ENCODE peak calls at places on chromosomes 6 and 20, in four cellular contexts. One of them, this sample, is unnamed.

GRCh38 chr6:152673233-152673632 is 24.5 kb upstream of the MYCT1 start:
- DNase-seq in GM20000: no peak
- DNase-seq in ascending aorta: no peak
- DNase-seq in breast epithelium: no peak
- DNase-seq in this sample: no peak

GRCh38 chr20:53829086-53829703 is 235.6 kb upstream of the ZNF217 start:
- DNase-seq in GM20000: no peak
- DNase-seq in breast epithelium: no peak
- DNase-seq in ascending aorta: no peak
- DNase-seq in this sample: no peak

GRCh38 chr20:35263609-35264223 is 14.2 kb downstream of the MMP24OS start:
- DNase-seq in breast epithelium: peak; percentile 56
- DNase-seq in GM20000: no peak
- DNase-seq in ascending aorta: no peak
- DNase-seq in this sample: no peak

GRCh38 chr6:29861521-29862255 is 34.1 kb downstream of the HLA-G start:
- DNase-seq in ascending aorta: no peak
- DNase-seq in breast epithelium: no peak
- DNase-seq in GM20000: no peak
- DNase-seq in this sample: no peak

GRCh38 chr6:11110921-11111768 is at the start of gene ERVFRD-1:
- DNase-seq in ascending aorta: no peak
- DNase-seq in GM20000: no peak
- DNase-seq in breast epithelium: no peak
- DNase-seq in this sample: peak; percentile 63

GRCh38 chr20:19015890-19016465 is 196.5 kb upstream of the SLC24A3 start:
- DNase-seq in breast epithelium: no peak
- DNase-seq in GM20000: no peak
- DNase-seq in ascending aorta: no peak
- DNase-seq in this sample: peak; percentile 56

GRCh38 chr6:30485236-30485635 is 4.1 kb upstream of the HLA-E start:
- DNase-seq in GM20000: no peak
- DNase-seq in ascending aorta: no peak
- DNase-seq in breast epithelium: no peak
- DNase-seq in this sample: no peak

GRCh38 chr20:35621560-35621946 is 5.9 kb downstream of the SPAG4 start:
- DNase-seq in GM20000: no peak
- DNase-seq in ascending aorta: no peak
- DNase-seq in breast epithelium: no peak
- DNase-seq in this sample: no peak

GRCh38 chr6:42402184-42402583 is 49.5 kb downstream of the TRERF1 start:
- DNase-seq in GM20000: peak; percentile 54
- DNase-seq in breast epithelium: no peak
- DNase-seq in ascending aorta: no peak
- DNase-seq in this sample: no peak

GRCh38 chr6:30767944-30768301 is 23.6 kb upstream of the IER3 start:
- DNase-seq in ascending aorta: no peak
- DNase-seq in GM20000: no peak
- DNase-seq in breast epithelium: no peak
- DNase-seq in this sample: no peak

GRCh38 chr6:40845588-40845987 is 193.4 kb downstream of the UNC5CL start:
- DNase-seq in GM20000: peak; percentile 23
- DNase-seq in breast epithelium: no peak
- DNase-seq in ascending aorta: no peak
- DNase-seq in this sample: no peak

GRCh38 chr6:44217332-44218143 is 812 bp downstream of the MYMX start:
- DNase-seq in breast epithelium: peak; percentile 55
- DNase-seq in GM20000: peak; percentile 8
- DNase-seq in ascending aorta: peak; percentile 46
- DNase-seq in this sample: no peak

GRCh38 chr6:147331401-147331800 is 127.2 kb downstream of the STXBP5 start:
- DNase-seq in ascending aorta: no peak
- DNase-seq in breast epithelium: no peak
- DNase-seq in GM20000: no peak
- DNase-seq in this sample: no peak

GRCh38 chr6:14108571-14109410 is 8.8 kb upstream of the CD83 start:
- DNase-seq in GM20000: peak; percentile 73
- DNase-seq in ascending aorta: no peak
- DNase-seq in breast epithelium: no peak
- DNase-seq in this sample: no peak

GRCh38 chr6:158506577-158506976 is 53.3 kb upstream of the TMEM181 start:
- DNase-seq in GM20000: no peak
- DNase-seq in breast epithelium: no peak
- DNase-seq in ascending aorta: no peak
- DNase-seq in this sample: no peak

GRCh38 chr6:3031857-3032256 is 32.2 kb downstream of the NQO2 start:
- DNase-seq in ascending aorta: no peak
- DNase-seq in breast epithelium: no peak
- DNase-seq in GM20000: no peak
- DNase-seq in this sample: no peak

GRCh38 chr6:35051393-35051792 is 89.7 kb downstream of the TCP11 start:
- DNase-seq in breast epithelium: no peak
- DNase-seq in GM20000: no peak
- DNase-seq in ascending aorta: no peak
- DNase-seq in this sample: no peak

GRCh38 chr6:140319209-140319608 is 944.8 kb upstream of the CITED2 start:
- DNase-seq in GM20000: peak; percentile 10
- DNase-seq in breast epithelium: no peak
- DNase-seq in ascending aorta: no peak
- DNase-seq in this sample: no peak

GRCh38 chr20:54140927-54141566 is 32.7 kb downstream of the CYP24A1 start:
- DNase-seq in breast epithelium: no peak
- DNase-seq in GM20000: no peak
- DNase-seq in ascending aorta: no peak
- DNase-seq in this sample: no peak

GRCh38 chr6:161265975-161266374 is 7.9 kb downstream of the AGPAT4 start:
- DNase-seq in GM20000: no peak
- DNase-seq in breast epithelium: no peak
- DNase-seq in ascending aorta: no peak
- DNase-seq in this sample: no peak

GRCh38 chr6:50591135-50591534 is 122.2 kb upstream of the TFAP2D start:
- DNase-seq in breast epithelium: no peak
- DNase-seq in ascending aorta: no peak
- DNase-seq in GM20000: no peak
- DNase-seq in this sample: no peak

GRCh38 chr6:246349-246748 is 45.9 kb upstream of the DUSP22 start:
- DNase-seq in breast epithelium: no peak
- DNase-seq in ascending aorta: no peak
- DNase-seq in GM20000: no peak
- DNase-seq in this sample: no peak

GRCh38 chr20:50758992-50759391 is 27.6 kb downstream of the PARD6B start:
- DNase-seq in breast epithelium: peak; percentile 14
- DNase-seq in GM20000: no peak
- DNase-seq in ascending aorta: no peak
- DNase-seq in this sample: peak; percentile 68

GRCh38 chr6:129089357-129089756 is 206.4 kb downstream of the LAMA2 start:
- DNase-seq in breast epithelium: no peak
- DNase-seq in ascending aorta: no peak
- DNase-seq in GM20000: no peak
- DNase-seq in this sample: no peak

GRCh38 chr6:138038148-138038870 is 68.9 kb downstream of the PERP start:
- DNase-seq in breast epithelium: no peak
- DNase-seq in GM20000: peak; percentile 21
- DNase-seq in ascending aorta: no peak
- DNase-seq in this sample: no peak

GRCh38 chr20:2771631-2772080 is 28.8 kb downstream of the CPXM1 start:
- DNase-seq in GM20000: no peak
- DNase-seq in ascending aorta: no peak
- DNase-seq in breast epithelium: no peak
- DNase-seq in this sample: no peak

GRCh38 chr20:47929368-47930115 is 144.3 kb upstream of the SULF2 start:
- DNase-seq in breast epithelium: no peak
- DNase-seq in ascending aorta: no peak
- DNase-seq in GM20000: no peak
- DNase-seq in this sample: no peak

GRCh38 chr20:6665161-6665560 is 102.3 kb upstream of the BMP2 start:
- DNase-seq in ascending aorta: no peak
- DNase-seq in GM20000: no peak
- DNase-seq in breast epithelium: no peak
- DNase-seq in this sample: no peak

GRCh38 chr6:15500901-15501805 is 161.7 kb downstream of the DTNBP1 start:
- DNase-seq in breast epithelium: no peak
- DNase-seq in ascending aorta: no peak
- DNase-seq in GM20000: no peak
- DNase-seq in this sample: peak; percentile 77

GRCh38 chr20:63947638-63948456 is 8.4 kb downstream of the UCKL1 start:
- DNase-seq in GM20000: no peak
- DNase-seq in breast epithelium: peak; percentile 63
- DNase-seq in ascending aorta: no peak
- DNase-seq in this sample: no peak

GRCh38 chr6:100347901-100348550 is 116.7 kb downstream of the SIM1 start:
- DNase-seq in breast epithelium: no peak
- DNase-seq in GM20000: no peak
- DNase-seq in ascending aorta: no peak
- DNase-seq in this sample: no peak

GRCh38 chr6:80094017-80094416 is 12.5 kb upstream of the BCKDHB start:
- DNase-seq in ascending aorta: no peak
- DNase-seq in breast epithelium: no peak
- DNase-seq in GM20000: peak; percentile 33
- DNase-seq in this sample: no peak

DNA sequence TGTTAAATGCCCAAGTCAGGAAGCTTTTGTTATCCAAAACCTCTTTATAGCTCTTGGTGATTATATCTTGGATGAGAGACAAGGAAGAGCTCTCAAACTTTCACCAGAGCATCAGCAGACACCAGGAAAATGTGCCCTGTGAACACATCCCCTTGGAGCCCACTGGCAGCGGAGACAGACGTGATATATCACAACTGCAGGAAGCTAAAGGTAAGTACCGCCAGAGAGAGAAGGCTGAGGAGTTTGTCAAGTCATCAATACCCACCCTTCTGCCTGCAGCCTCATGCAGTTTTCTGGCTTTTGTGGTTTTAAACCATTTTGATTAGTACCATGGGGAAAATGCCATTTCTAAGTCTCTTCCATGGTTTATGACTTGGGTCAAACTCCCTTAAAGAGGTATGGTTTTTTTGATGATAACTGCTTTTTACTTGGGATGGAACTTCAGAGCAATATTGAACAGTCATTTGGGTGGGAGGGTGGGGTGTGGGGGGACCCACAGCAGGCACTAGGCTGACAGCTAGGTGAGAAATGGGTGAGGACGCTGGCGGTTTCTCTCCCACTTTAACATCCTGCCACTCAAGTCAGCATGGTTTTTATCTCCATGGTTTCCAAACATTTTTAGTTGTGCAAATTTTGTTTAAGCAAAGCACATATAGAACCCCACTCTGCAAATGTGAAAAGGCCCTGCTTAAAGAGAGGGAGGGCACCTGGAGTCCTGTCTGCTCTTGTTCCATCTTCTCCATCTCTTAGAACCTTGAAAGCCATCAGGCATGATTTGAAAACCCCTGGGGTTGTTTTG is 108.4 kb downstream of the SCML4 start:
- DNase-seq in GM20000: no peak
- DNase-seq in ascending aorta: no peak
- DNase-seq in breast epithelium: no peak
- DNase-seq in this sample: no peak
- TF ChIP-seq CTCF in GM20000: no peak
- TF ChIP-seq CTCF in ascending aorta: no peak
- TF ChIP-seq CTCF in breast epithelium: no peak
- TF ChIP-seq CTCF in this sample: no peak

GRCh38 chr6:1336246-1336843 is 24.4 kb downstream of the FOXQ1 start:
- DNase-seq in ascending aorta: no peak
- DNase-seq in breast epithelium: peak; percentile 59
- DNase-seq in GM20000: no peak
- DNase-seq in this sample: no peak
- TF ChIP-seq CTCF in ascending aorta: no peak
- TF ChIP-seq CTCF in breast epithelium: peak; percentile 78
- TF ChIP-seq CTCF in GM20000: no peak
- TF ChIP-seq CTCF in this sample: no peak

GRCh38 chr6:18154507-18155272 is at the start of gene TPMT:
- DNase-seq in ascending aorta: no peak
- DNase-seq in GM20000: no peak
- DNase-seq in breast epithelium: no peak
- DNase-seq in this sample: no peak

GRCh38 chr6:18153311-18153703 is 1.6 kb downstream of the TPMT start:
- DNase-seq in ascending aorta: no peak
- DNase-seq in breast epithelium: no peak
- DNase-seq in GM20000: no peak
- DNase-seq in this sample: no peak

GRCh38 chr6:18151801-18152200 is 3.1 kb downstream of the TPMT start:
- DNase-seq in GM20000: no peak
- DNase-seq in ascending aorta: no peak
- DNase-seq in breast epithelium: no peak
- DNase-seq in this sample: no peak

GRCh38 chr6:18155273-18155863 is at the start of gene KDM1B:
- DNase-seq in ascending aorta: peak; percentile 91
- DNase-seq in breast epithelium: peak; percentile 97
- DNase-seq in GM20000: peak; percentile 100
- DNase-seq in this sample: peak; percentile 100

DNA sequence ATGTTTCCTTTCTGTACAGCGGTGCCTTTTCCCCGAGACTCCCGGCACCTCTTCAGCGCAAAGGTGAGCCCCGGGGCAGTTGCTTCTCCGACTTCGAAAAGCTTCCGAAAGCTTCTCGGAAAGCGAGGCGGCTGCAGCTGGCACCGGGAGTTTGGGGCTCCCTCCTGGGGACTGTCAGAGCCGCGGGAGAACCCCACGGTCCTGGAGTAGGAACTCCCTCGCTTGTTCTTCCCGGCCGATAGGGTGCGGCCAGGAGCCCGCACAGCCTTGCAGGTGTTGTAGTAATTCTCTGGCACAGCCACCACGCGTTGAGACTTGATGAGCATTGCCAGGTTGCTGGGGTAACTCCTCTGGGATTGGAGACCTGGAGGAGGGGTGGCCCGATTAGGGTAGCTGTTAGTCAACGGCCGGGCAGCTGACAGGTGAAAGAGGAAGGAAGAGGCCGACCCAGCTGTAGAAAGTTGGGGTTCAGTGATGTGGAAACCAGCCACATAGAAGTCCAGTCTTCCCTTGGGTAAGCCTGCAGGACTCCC is 708 bp downstream of the KDM1B start:
- DNase-seq in ascending aorta: peak; percentile 15
- DNase-seq in GM20000: peak; percentile 67
- DNase-seq in breast epithelium: peak; percentile 72
- DNase-seq in this sample: no peak
- TF ChIP-seq CTCF in ascending aorta: peak; percentile 5
- TF ChIP-seq CTCF in GM20000: peak; percentile 15
- TF ChIP-seq CTCF in breast epithelium: peak; percentile 30
- TF ChIP-seq CTCF in this sample: peak; percentile 32

DNA sequence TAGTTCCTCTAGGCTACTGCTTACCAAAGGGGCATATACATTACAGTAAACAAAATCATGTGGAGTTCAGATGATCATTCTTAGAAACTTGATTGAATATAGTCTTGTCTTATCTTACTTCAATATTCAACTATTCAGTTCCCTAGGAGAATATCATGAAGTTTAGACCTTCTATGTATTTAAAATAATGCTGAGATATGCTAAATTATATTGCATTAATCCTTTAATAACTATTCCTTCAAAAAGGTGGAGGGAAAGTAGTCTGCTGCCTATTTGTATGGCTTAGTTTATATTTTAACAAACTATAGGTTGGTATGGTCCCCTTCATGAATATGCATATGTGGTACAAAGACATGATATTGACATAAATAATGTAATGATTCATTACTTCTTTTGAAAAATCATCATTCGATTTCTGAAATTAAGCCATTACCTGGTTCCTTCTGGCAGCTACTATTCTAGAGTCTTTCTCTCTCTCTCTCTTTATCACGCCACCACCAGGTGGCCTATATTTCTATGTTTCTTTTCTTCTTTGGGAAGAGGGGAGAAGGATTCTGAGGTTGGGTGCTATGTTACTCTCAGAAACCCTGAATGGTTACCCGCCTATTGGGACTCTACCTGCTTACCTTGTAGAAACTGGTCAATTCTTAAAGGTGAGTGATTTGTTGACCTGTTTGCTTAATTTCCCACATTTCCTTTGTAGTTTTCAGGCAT is 855.8 kb downstream of the HACE1 start:
- DNase-seq in breast epithelium: no peak
- DNase-seq in GM20000: no peak
- DNase-seq in ascending aorta: no peak
- DNase-seq in this sample: no peak
- TF ChIP-seq CTCF in breast epithelium: no peak
- TF ChIP-seq CTCF in GM20000: no peak
- TF ChIP-seq CTCF in ascending aorta: no peak
- TF ChIP-seq CTCF in this sample: peak; percentile 38